ENCODE peak calls at places on chromosomes 3 and 15, in eight cellular contexts. Z is left lung; R is substantia nigra; T is CD8-positive, alpha-beta memory T cell; B is HCT116; H is brain microvascular endothelial cell; F is heart right ventricle; M is heart left ventricle. S is an unnamed sample.

GRCh38 chr3:126358038-126358815 is 1.0 kb upstream of the KLF15 start:
- DNase-seq in H (no peak), Z (no peak), M (no peak), F (no peak), T (no peak), R (no peak), B (no peak), S (no peak)

GRCh38 chr3:49785565-49786356 is 581 bp downstream of the IP6K1 start:
- DNase-seq in T (no peak), F (peak; percentile 27), B (no peak), H (no peak), Z (no peak), R (no peak), M (no peak), S (peak; percentile 13)

GRCh38 chr3:85298032-85298431 is 339.2 kb downstream of the CADM2 start:
- DNase-seq in T (no peak), H (no peak), R (no peak), B (no peak), F (no peak), Z (no peak), M (no peak), S (no peak)

GRCh38 chr15:87940763-87941162 is 315.8 kb downstream of the NTRK3 start:
- DNase-seq in F (no peak), M (no peak), Z (no peak), B (no peak), T (no peak), R (no peak), H (no peak), S (no peak)

GRCh38 chr3:57596495-57597239 is 477 bp downstream of the ARF4 start:
- DNase-seq in M (peak; percentile 84), F (peak; percentile 80), R (peak; percentile 83), T (peak; percentile 55), H (peak; percentile 93), B (peak; percentile 36), Z (peak; percentile 95), S (peak; percentile 54)

GRCh38 chr3:195064300-195064931 is 206.5 kb downstream of the XXYLT1 start:
- DNase-seq in F (peak; percentile 47), R (no peak), T (no peak), M (peak; percentile 56), Z (no peak), H (no peak), B (no peak), S (no peak)

GRCh38 chr15:57591822-57592367 is at the start of gene MYZAP:
- DNase-seq in M (peak; percentile 78), Z (peak; percentile 89), T (no peak), R (no peak), F (peak; percentile 61), B (no peak), H (no peak), S (peak; percentile 39)

GRCh38 chr3:17233398-17233800 is 348.6 kb downstream of the PLCL2 start:
- DNase-seq in Z (no peak), R (no peak), F (peak; percentile 11), H (peak; percentile 41), B (peak; percentile 52), T (peak; percentile 1), M (no peak), S (peak; percentile 22)

GRCh38 chr3:116050311-116050710 is 395.0 kb downstream of the LSAMP start:
- DNase-seq in B (no peak), R (no peak), T (no peak), F (no peak), M (no peak), H (no peak), Z (no peak), S (no peak)

GRCh38 chr15:54064412-54064811 is 86.2 kb downstream of the UNC13C start:
- DNase-seq in F (no peak), R (no peak), Z (no peak), M (no peak), T (no peak), H (no peak), B (no peak), S (no peak)

GRCh38 chr15:51775967-51776816 is 24.8 kb downstream of the TMOD2 start:
- DNase-seq in T (peak; percentile 14), Z (no peak), H (peak; percentile 47), R (no peak), M (no peak), F (peak; percentile 43), B (peak; percentile 41), S (peak; percentile 11)

GRCh38 chr3:98778383-98778782 is 15.2 kb downstream of the ST3GAL6 start:
- DNase-seq in R (no peak), F (no peak), B (no peak), T (no peak), H (peak; percentile 71), Z (no peak), M (no peak), S (no peak)

GRCh38 chr3:15337963-15338362 is 5.6 kb upstream of the SH3BP5 start:
- DNase-seq in T (no peak), Z (no peak), F (no peak), H (no peak), M (no peak), B (no peak), R (no peak), S (no peak)

GRCh38 chr3:85007195-85008094 is 48.7 kb downstream of the CADM2 start:
- DNase-seq in H (no peak), B (no peak), M (no peak), F (no peak), Z (no peak), T (no peak), R (no peak), S (no peak)

DNA sequence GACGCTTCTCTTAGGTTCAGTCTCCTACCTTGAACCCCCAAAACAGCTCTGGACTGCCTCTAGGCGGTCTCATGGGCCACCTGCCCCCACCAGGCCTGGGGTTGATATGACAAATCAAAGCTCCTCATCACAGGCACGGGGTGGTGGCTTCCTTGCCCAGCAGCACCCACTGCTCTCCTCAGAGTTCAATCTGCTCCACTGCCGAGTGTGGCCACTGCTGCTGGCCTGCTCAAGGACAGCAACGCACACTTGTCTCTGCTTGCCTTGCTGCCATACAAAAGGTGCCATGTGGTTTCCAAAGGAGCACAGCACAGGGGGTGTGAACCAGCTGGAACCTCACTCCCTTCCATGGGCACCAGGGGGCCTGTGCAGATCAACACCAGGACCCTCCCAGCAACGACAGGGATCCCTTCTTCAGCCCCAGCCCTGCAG is 10.2 kb downstream of the KBTBD13 start:
- DNase-seq in B (no peak), F (no peak), T (no peak), R (no peak), H (peak; percentile 7), M (no peak), Z (no peak), S (no peak)
- H3K27ac ChIP-seq in B (no peak overlapping the region), F (peak overlapping the region; percentile 92), T (no peak overlapping the region), R (peak overlapping the region; percentile 30), H (no peak overlapping the region), M (peak overlapping the region; percentile 97), Z (peak overlapping the region; percentile 55), S (no peak overlapping the region)

GRCh38 chr15:29055876-29056275 is 170.1 kb downstream of the APBA2 start:
- DNase-seq in B (no peak), Z (no peak), M (no peak), H (no peak), F (no peak), T (no peak), R (no peak), S (no peak)
- H3K27ac ChIP-seq in B (no peak overlapping the region), Z (no peak overlapping the region), M (no peak overlapping the region), H (no peak overlapping the region), F (no peak overlapping the region), T (no peak overlapping the region), R (no peak overlapping the region), S (no peak overlapping the region)

GRCh38 chr15:26101443-26101842 is 238.3 kb upstream of the ATP10A start:
- DNase-seq in B (no peak), Z (no peak), H (no peak), F (no peak), M (no peak), R (no peak), T (no peak), S (no peak)
- H3K27ac ChIP-seq in B (no peak overlapping the region), Z (no peak overlapping the region), H (no peak overlapping the region), F (no peak overlapping the region), M (no peak overlapping the region), R (no peak overlapping the region), T (no peak overlapping the region), S (no peak overlapping the region)

DNA sequence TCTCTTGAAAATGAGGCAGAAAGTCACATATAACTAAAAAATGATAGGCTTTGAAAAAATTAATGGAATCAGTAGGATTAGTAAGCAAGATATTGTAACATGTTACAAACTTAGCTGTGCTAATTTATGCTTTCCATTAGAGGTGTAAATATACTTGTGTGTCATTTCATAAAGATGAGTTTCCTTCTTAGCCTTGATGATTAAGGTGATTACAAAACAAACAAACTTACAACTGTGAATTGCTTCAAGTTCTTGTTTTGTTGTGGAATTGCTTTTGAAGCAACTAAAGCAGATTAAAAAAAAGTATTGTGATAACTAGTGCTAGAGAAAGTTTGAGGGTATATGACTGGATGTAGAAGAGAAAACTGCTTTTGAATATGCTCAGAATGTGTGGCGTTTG is 87.9 kb downstream of the DIPK2A start:
- DNase-seq in T (no peak), R (no peak), Z (no peak), M (no peak), B (no peak), F (no peak), H (no peak), S (no peak)
- H3K27ac ChIP-seq in T (no peak overlapping the region), R (no peak overlapping the region), Z (no peak overlapping the region), M (no peak overlapping the region), B (no peak overlapping the region), F (no peak overlapping the region), H (no peak overlapping the region), S (no peak overlapping the region)

GRCh38 chr3:30354972-30355371 is 251.4 kb upstream of the TGFBR2 start:
- DNase-seq in R (no peak), T (no peak), F (no peak), Z (no peak), M (no peak), B (no peak), H (no peak), S (no peak)

GRCh38 chr3:30352919-30353318 is 253.5 kb upstream of the TGFBR2 start:
- DNase-seq in B (no peak), R (no peak), M (no peak), T (no peak), H (no peak), Z (no peak), F (no peak), S (no peak)

GRCh38 chr3:30355622-30356021 is 250.8 kb upstream of the TGFBR2 start:
- DNase-seq in H (no peak), Z (no peak), B (no peak), T (no peak), F (no peak), R (no peak), M (no peak), S (no peak)

GRCh38 chr3:30354513-30354912 is 251.9 kb upstream of the TGFBR2 start:
- DNase-seq in M (peak; percentile 53), H (no peak), R (no peak), F (peak; percentile 75), T (no peak), B (no peak), Z (peak; percentile 31), S (no peak)

GRCh38 chr3:30353711-30354467 is 252.5 kb upstream of the TGFBR2 start:
- DNase-seq in R (no peak), Z (no peak), F (no peak), H (no peak), T (peak; percentile 8), B (no peak), M (no peak), S (peak; percentile 93)
- H3K27ac ChIP-seq in R (no peak overlapping the region), Z (no peak overlapping the region), F (peak overlapping the region; percentile 75), H (no peak overlapping the region), T (no peak overlapping the region), B (no peak overlapping the region), M (peak overlapping the region; percentile 72), S (peak overlapping the region; percentile 9)